ENCODE peak calls at places on chromosome 9, in four cellular contexts. N is myocyte; X is stimulated activated CD4-positive, alpha-beta T cell treated with anti-CD3 and anti-CD28 coated beads, Interleukin-2, amount 100 ng/mL, for 24 hours; K is nephron progenitor cell. B is an unnamed sample.

GRCh38 chr9:120931278-120932085 is 4.9 kb upstream of the TRAF1 start:
- DNase-seq in N (peak), X (peak), K (no peak), B (peak)

GRCh38 chr9:33140406-33141360 is 26.5 kb downstream of the B4GALT1 start:
- DNase-seq in N (no peak), X (no peak), K (no peak), B (no peak)

GRCh38 chr9:72951043-72951442 is 1.8 kb downstream of the ALDH1A1 start:
- DNase-seq in N (peak), X (no peak), K (no peak), B (no peak)

GRCh38 chr9:12699529-12699928 is 6.3 kb downstream of the TYRP1 start:
- DNase-seq in N (no peak), X (no peak), K (no peak), B (no peak)

GRCh38 chr9:2872307-2872940 is 28.5 kb upstream of the PUM3 start:
- DNase-seq in N (peak), X (no peak), K (peak), B (no peak)

GRCh38 chr9:95336281-95336680 is 18.8 kb upstream of the FANCC start:
- DNase-seq in N (no peak), X (peak), K (no peak), B (no peak)

GRCh38 chr9:99285965-99286364 is 63.9 kb downstream of the SEC61B start:
- DNase-seq in N (no peak), X (no peak), K (no peak), B (no peak)

GRCh38 chr9:129669141-129669718 is 3.8 kb downstream of the PRRX2 start:
- DNase-seq in N (peak), X (no peak), K (no peak), B (no peak)

GRCh38 chr9:17462869-17463464 is 115.9 kb upstream of the SH3GL2 start:
- DNase-seq in N (peak), X (peak), K (peak), B (no peak)

GRCh38 chr9:35660966-35661413 is 2.9 kb downstream of the CCDC107 start:
- DNase-seq in N (peak), X (no peak), K (no peak), B (no peak)

GRCh38 chr9:135296783-135297715 is 182.5 kb upstream of the PPP1R26 start:
- DNase-seq in N (no peak), X (no peak), K (no peak), B (no peak)

GRCh38 chr9:89078860-89079259 is 87.6 kb downstream of the S1PR3 start:
- DNase-seq in N (peak), X (no peak), K (no peak), B (no peak)

GRCh38 chr9:87256973-87257372 is 240.7 kb upstream of the DAPK1 start:
- DNase-seq in N (peak), X (no peak), K (no peak), B (no peak)

GRCh38 chr9:33329996-33330395 is 39.7 kb downstream of the NFX1 start:
- DNase-seq in N (no peak), X (no peak), K (no peak), B (no peak)

GRCh38 chr9:135366104-135366503 is 113.5 kb upstream of the PPP1R26 start:
- DNase-seq in N (no peak), X (no peak), K (no peak), B (no peak)

GRCh38 chr9:129671519-129671918 is 6.1 kb downstream of the PRRX2 start:
- DNase-seq in N (peak), X (peak), K (no peak), B (peak)

GRCh38 chr9:95766906-95767305 is 108.6 kb upstream of the ERCC6L2 start:
- DNase-seq in N (no peak), X (no peak), K (no peak), B (no peak)